ENCODE peak calls at places on chromosomes 7 and 10, in seven cellular contexts. One of them, this sample, is unnamed. For H3K4me1, the result is how much of the 10 kb centered on the place peaks cover.

GRCh38 chr7:108441392-108441955 is 14.8 kb downstream of the NRCAM start:
- DNase-seq in ascending aorta: no peak
- DNase-seq in mammary epithelial cell: no peak
- DNase-seq in ovary: no peak
- DNase-seq in IMR-90: no peak
- DNase-seq in neuronal stem cell: no peak
- DNase-seq in aorta: no peak
- DNase-seq in this sample: no peak

GRCh38 chr7:711967-712600 is 14.4 kb upstream of the DNAAF5 start:
- DNase-seq in aorta: no peak
- DNase-seq in IMR-90: no peak
- DNase-seq in ovary: no peak
- DNase-seq in neuronal stem cell: no peak
- DNase-seq in ascending aorta: no peak
- DNase-seq in mammary epithelial cell: no peak
- DNase-seq in this sample: no peak

GRCh38 chr10:9709849-9710248 is 1307.8 kb upstream of the CELF2 start:
- DNase-seq in mammary epithelial cell: no peak
- DNase-seq in aorta: no peak
- DNase-seq in ascending aorta: no peak
- DNase-seq in ovary: no peak
- DNase-seq in IMR-90: peak
- DNase-seq in neuronal stem cell: no peak
- DNase-seq in this sample: no peak

GRCh38 chr10:24483701-24484100 is 240.0 kb downstream of the ARHGAP21 start:
- DNase-seq in IMR-90: peak
- DNase-seq in aorta: no peak
- DNase-seq in neuronal stem cell: peak
- DNase-seq in ovary: no peak
- DNase-seq in mammary epithelial cell: peak
- DNase-seq in ascending aorta: no peak
- DNase-seq in this sample: no peak

GRCh38 chr10:3782456-3783312 is 2.3 kb downstream of the KLF6 start:
- DNase-seq in ascending aorta: peak
- DNase-seq in aorta: peak
- DNase-seq in ovary: peak
- DNase-seq in mammary epithelial cell: peak
- DNase-seq in neuronal stem cell: no peak
- DNase-seq in IMR-90: peak
- DNase-seq in this sample: peak

GRCh38 chr10:123835575-123835974 is 56.0 kb downstream of the CPXM2 start:
- DNase-seq in IMR-90: no peak
- DNase-seq in aorta: no peak
- DNase-seq in ovary: no peak
- DNase-seq in ascending aorta: no peak
- DNase-seq in mammary epithelial cell: no peak
- DNase-seq in neuronal stem cell: no peak
- DNase-seq in this sample: no peak

GRCh38 chr7:122199171-122199570 is 55.1 kb upstream of the AASS start:
- DNase-seq in IMR-90: no peak
- DNase-seq in neuronal stem cell: no peak
- DNase-seq in ascending aorta: no peak
- DNase-seq in ovary: no peak
- DNase-seq in mammary epithelial cell: peak
- DNase-seq in aorta: no peak
- DNase-seq in this sample: no peak

GRCh38 chr10:100009283-100009792 is 409 bp downstream of the DNMBP start:
- DNase-seq in mammary epithelial cell: peak
- DNase-seq in ovary: peak
- DNase-seq in neuronal stem cell: no peak
- DNase-seq in aorta: no peak
- DNase-seq in ascending aorta: no peak
- DNase-seq in IMR-90: no peak
- DNase-seq in this sample: no peak

GRCh38 chr10:131163444-131163843 is 148.1 kb downstream of the TCERG1L start:
- DNase-seq in IMR-90: no peak
- DNase-seq in aorta: no peak
- DNase-seq in mammary epithelial cell: no peak
- DNase-seq in ascending aorta: no peak
- DNase-seq in ovary: no peak
- DNase-seq in neuronal stem cell: no peak
- DNase-seq in this sample: no peak

GRCh38 chr10:103555712-103556111 is 62.2 kb downstream of the NEURL1 start:
- DNase-seq in ascending aorta: no peak
- DNase-seq in ovary: no peak
- DNase-seq in IMR-90: no peak
- DNase-seq in aorta: no peak
- DNase-seq in mammary epithelial cell: no peak
- DNase-seq in neuronal stem cell: no peak
- DNase-seq in this sample: no peak

GRCh38 chr7:41774966-41775365 is 72.1 kb upstream of the INHBA start:
- DNase-seq in ovary: no peak
- DNase-seq in mammary epithelial cell: no peak
- DNase-seq in aorta: no peak
- DNase-seq in ascending aorta: no peak
- DNase-seq in neuronal stem cell: no peak
- DNase-seq in IMR-90: no peak
- DNase-seq in this sample: no peak

GRCh38 chr7:23981314-23981713 is 271.3 kb downstream of the STK31 start:
- DNase-seq in aorta: no peak
- DNase-seq in ascending aorta: no peak
- DNase-seq in IMR-90: no peak
- DNase-seq in neuronal stem cell: no peak
- DNase-seq in ovary: no peak
- DNase-seq in mammary epithelial cell: no peak
- DNase-seq in this sample: no peak

GRCh38 chr10:129274928-129275474 is 192.0 kb upstream of the MGMT start:
- DNase-seq in aorta: no peak
- DNase-seq in ovary: no peak
- DNase-seq in IMR-90: no peak
- DNase-seq in neuronal stem cell: no peak
- DNase-seq in mammary epithelial cell: no peak
- DNase-seq in ascending aorta: no peak
- DNase-seq in this sample: no peak

GRCh38 chr10:115171392-115171960 is 78.3 kb downstream of the ATRNL1 start:
- DNase-seq in neuronal stem cell: peak
- DNase-seq in ovary: no peak
- DNase-seq in mammary epithelial cell: no peak
- DNase-seq in aorta: no peak
- DNase-seq in IMR-90: no peak
- DNase-seq in ascending aorta: no peak
- DNase-seq in this sample: no peak

GRCh38 chr10:24645022-24645421 is 78.7 kb downstream of the ARHGAP21 start:
- DNase-seq in aorta: no peak
- DNase-seq in ascending aorta: no peak
- DNase-seq in ovary: no peak
- DNase-seq in neuronal stem cell: no peak
- DNase-seq in mammary epithelial cell: no peak
- DNase-seq in IMR-90: no peak
- DNase-seq in this sample: no peak

GRCh38 chr10:67225226-67225625 is 299.4 kb downstream of the LRRTM3 start:
- DNase-seq in neuronal stem cell: no peak
- DNase-seq in ascending aorta: no peak
- DNase-seq in mammary epithelial cell: no peak
- DNase-seq in ovary: no peak
- DNase-seq in aorta: no peak
- DNase-seq in IMR-90: no peak
- DNase-seq in this sample: no peak

GRCh38 chr10:456486-456885 is 233.0 kb downstream of the DIP2C start:
- DNase-seq in ovary: no peak
- DNase-seq in aorta: no peak
- DNase-seq in mammary epithelial cell: no peak
- DNase-seq in IMR-90: no peak
- DNase-seq in neuronal stem cell: no peak
- DNase-seq in ascending aorta: no peak
- DNase-seq in this sample: no peak

GRCh38 chr10:79434223-79434687 is 11.2 kb downstream of the ZCCHC24 start:
- DNase-seq in IMR-90: peak
- DNase-seq in neuronal stem cell: no peak
- DNase-seq in ascending aorta: no peak
- DNase-seq in ovary: peak
- DNase-seq in mammary epithelial cell: peak
- DNase-seq in aorta: no peak
- DNase-seq in this sample: no peak

GRCh38 chr10:101578803-101579515 is 9.1 kb downstream of the POLL start:
- DNase-seq in ovary: no peak
- DNase-seq in aorta: no peak
- DNase-seq in mammary epithelial cell: no peak
- DNase-seq in ascending aorta: no peak
- DNase-seq in IMR-90: no peak
- DNase-seq in neuronal stem cell: no peak
- DNase-seq in this sample: no peak

GRCh38 chr7:98296833-98297232 is 15.3 kb downstream of the BRI3 start:
- DNase-seq in ovary: no peak
- DNase-seq in neuronal stem cell: no peak
- DNase-seq in IMR-90: no peak
- DNase-seq in ascending aorta: no peak
- DNase-seq in aorta: no peak
- DNase-seq in mammary epithelial cell: no peak
- DNase-seq in this sample: no peak

GRCh38 chr7:155263522-155264197 is 34.0 kb upstream of the INSIG1 start:
- DNase-seq in ascending aorta: no peak
- DNase-seq in IMR-90: no peak
- DNase-seq in mammary epithelial cell: no peak
- DNase-seq in aorta: no peak
- DNase-seq in ovary: no peak
- DNase-seq in neuronal stem cell: no peak
- DNase-seq in this sample: no peak
- H3K4me1 ChIP-seq in ascending aorta: under half
- H3K4me1 ChIP-seq in IMR-90: under half
- H3K4me1 ChIP-seq in mammary epithelial cell: under half
- H3K4me1 ChIP-seq in aorta: under half
- H3K4me1 ChIP-seq in ovary: under half
- H3K4me1 ChIP-seq in neuronal stem cell: under half
- H3K4me1 ChIP-seq in this sample: under half

GRCh38 chr7:102045681-102046372 is 228.4 kb downstream of the CUX1 start:
- DNase-seq in IMR-90: no peak
- DNase-seq in ovary: no peak
- DNase-seq in ascending aorta: no peak
- DNase-seq in neuronal stem cell: no peak
- DNase-seq in aorta: no peak
- DNase-seq in mammary epithelial cell: no peak
- DNase-seq in this sample: no peak
- H3K4me3 ChIP-seq in IMR-90: no peak
- H3K4me3 ChIP-seq in ovary: no peak
- H3K4me3 ChIP-seq in ascending aorta: no peak
- H3K4me3 ChIP-seq in neuronal stem cell: no peak
- H3K4me3 ChIP-seq in aorta: no peak
- H3K4me3 ChIP-seq in mammary epithelial cell: no peak
- H3K4me3 ChIP-seq in this sample: peak

GRCh38 chr10:35352508-35352907 is 16.2 kb downstream of the CCNY start:
- DNase-seq in ascending aorta: no peak
- DNase-seq in IMR-90: no peak
- DNase-seq in ovary: no peak
- DNase-seq in aorta: no peak
- DNase-seq in mammary epithelial cell: no peak
- DNase-seq in neuronal stem cell: no peak
- DNase-seq in this sample: no peak

GRCh38 chr10:35353399-35353798 is 17.1 kb downstream of the CCNY start:
- DNase-seq in IMR-90: no peak
- DNase-seq in ascending aorta: no peak
- DNase-seq in mammary epithelial cell: no peak
- DNase-seq in neuronal stem cell: no peak
- DNase-seq in aorta: no peak
- DNase-seq in ovary: no peak
- DNase-seq in this sample: no peak

GRCh38 chr10:35351021-35351420 is 14.7 kb downstream of the CCNY start:
- DNase-seq in ascending aorta: no peak
- DNase-seq in mammary epithelial cell: no peak
- DNase-seq in aorta: no peak
- DNase-seq in ovary: no peak
- DNase-seq in IMR-90: peak
- DNase-seq in neuronal stem cell: no peak
- DNase-seq in this sample: no peak

GRCh38 chr10:35353805-35354204 is 17.5 kb downstream of the CCNY start:
- DNase-seq in ascending aorta: no peak
- DNase-seq in mammary epithelial cell: peak
- DNase-seq in neuronal stem cell: no peak
- DNase-seq in ovary: no peak
- DNase-seq in aorta: no peak
- DNase-seq in IMR-90: no peak
- DNase-seq in this sample: no peak

GRCh38 chr10:35352097-35352496 is 15.8 kb downstream of the CCNY start:
- DNase-seq in ascending aorta: no peak
- DNase-seq in aorta: no peak
- DNase-seq in neuronal stem cell: no peak
- DNase-seq in ovary: no peak
- DNase-seq in mammary epithelial cell: no peak
- DNase-seq in IMR-90: no peak
- DNase-seq in this sample: no peak
- H3K4me1 ChIP-seq in ascending aorta: under half
- H3K4me1 ChIP-seq in aorta: under half
- H3K4me1 ChIP-seq in neuronal stem cell: under half
- H3K4me1 ChIP-seq in ovary: under half
- H3K4me1 ChIP-seq in mammary epithelial cell: under half
- H3K4me1 ChIP-seq in IMR-90: under half
- H3K4me1 ChIP-seq in this sample: half or more

GRCh38 chr10:32054087-32054486 is 2.1 kb downstream of the KIF5B start:
- DNase-seq in mammary epithelial cell: peak
- DNase-seq in neuronal stem cell: peak
- DNase-seq in aorta: no peak
- DNase-seq in IMR-90: peak
- DNase-seq in ascending aorta: no peak
- DNase-seq in ovary: no peak
- DNase-seq in this sample: no peak
- H3K4me3 ChIP-seq in mammary epithelial cell: peak
- H3K4me3 ChIP-seq in neuronal stem cell: peak
- H3K4me3 ChIP-seq in aorta: peak
- H3K4me3 ChIP-seq in IMR-90: peak
- H3K4me3 ChIP-seq in ascending aorta: peak
- H3K4me3 ChIP-seq in ovary: peak
- H3K4me3 ChIP-seq in this sample: peak

GRCh38 chr10:61985715-61986114 is 84.2 kb downstream of the ARID5B start:
- DNase-seq in IMR-90: no peak
- DNase-seq in mammary epithelial cell: no peak
- DNase-seq in ascending aorta: no peak
- DNase-seq in ovary: no peak
- DNase-seq in aorta: no peak
- DNase-seq in neuronal stem cell: no peak
- DNase-seq in this sample: no peak

GRCh38 chr10:61987537-61987936 is 86.0 kb downstream of the ARID5B start:
- DNase-seq in IMR-90: no peak
- DNase-seq in mammary epithelial cell: no peak
- DNase-seq in neuronal stem cell: no peak
- DNase-seq in aorta: no peak
- DNase-seq in ascending aorta: no peak
- DNase-seq in ovary: no peak
- DNase-seq in this sample: no peak

GRCh38 chr10:61986357-61986756 is 84.9 kb downstream of the ARID5B start:
- DNase-seq in mammary epithelial cell: no peak
- DNase-seq in neuronal stem cell: no peak
- DNase-seq in IMR-90: no peak
- DNase-seq in ascending aorta: no peak
- DNase-seq in ovary: no peak
- DNase-seq in aorta: no peak
- DNase-seq in this sample: no peak

GRCh38 chr10:61986788-61987187 is 85.3 kb downstream of the ARID5B start:
- DNase-seq in ascending aorta: no peak
- DNase-seq in IMR-90: no peak
- DNase-seq in aorta: no peak
- DNase-seq in neuronal stem cell: no peak
- DNase-seq in mammary epithelial cell: no peak
- DNase-seq in ovary: no peak
- DNase-seq in this sample: no peak

GRCh38 chr10:61984803-61985418 is 83.4 kb downstream of the ARID5B start:
- DNase-seq in mammary epithelial cell: no peak
- DNase-seq in ovary: no peak
- DNase-seq in ascending aorta: no peak
- DNase-seq in IMR-90: no peak
- DNase-seq in neuronal stem cell: no peak
- DNase-seq in aorta: no peak
- DNase-seq in this sample: no peak
- H3K4me1 ChIP-seq in mammary epithelial cell: under half
- H3K4me1 ChIP-seq in ovary: under half
- H3K4me1 ChIP-seq in ascending aorta: under half
- H3K4me1 ChIP-seq in IMR-90: under half
- H3K4me1 ChIP-seq in neuronal stem cell: under half
- H3K4me1 ChIP-seq in aorta: under half
- H3K4me1 ChIP-seq in this sample: under half

This sample was measured in right atrium auricular region.